ENCODE peak calls at places on chromosomes 1 and 21, in six cellular contexts. One of them, this sample, is unnamed.
A peak's percentile ranks its signal among the peaks of the same experiment; 100 is the strongest.

GRCh38 chr21:46001821-46002681 is 20.5 kb downstream of the COL6A1 start:
- DNase-seq in natural killer cell: peak; percentile 12
- DNase-seq in ACHN: no peak
- DNase-seq in PC-9: no peak
- DNase-seq in AG04450: no peak
- DNase-seq in lung: peak; percentile 26
- DNase-seq in this sample: no peak

GRCh38 chr1:147089457-147089856 is 82.8 kb downstream of the PRKAB2 start:
- DNase-seq in natural killer cell: no peak
- DNase-seq in ACHN: no peak
- DNase-seq in PC-9: no peak
- DNase-seq in AG04450: no peak
- DNase-seq in lung: no peak
- DNase-seq in this sample: no peak

GRCh38 chr1:3318329-3318728 is 136.1 kb upstream of the ARHGEF16 start:
- DNase-seq in natural killer cell: no peak
- DNase-seq in ACHN: no peak
- DNase-seq in PC-9: no peak
- DNase-seq in AG04450: no peak
- DNase-seq in lung: no peak
- DNase-seq in this sample: no peak

GRCh38 chr1:44919387-44919786 is 67.0 kb downstream of the EIF2B3 start:
- DNase-seq in natural killer cell: no peak
- DNase-seq in ACHN: no peak
- DNase-seq in PC-9: no peak
- DNase-seq in AG04450: no peak
- DNase-seq in lung: no peak
- DNase-seq in this sample: no peak

GRCh38 chr21:45629046-45629981 is 14.2 kb upstream of the PCBP3 start:
- DNase-seq in natural killer cell: no peak
- DNase-seq in ACHN: no peak
- DNase-seq in PC-9: no peak
- DNase-seq in AG04450: no peak
- DNase-seq in lung: no peak
- DNase-seq in this sample: no peak

GRCh38 chr1:12013317-12013588 is 6.0 kb upstream of the MIIP start:
- DNase-seq in natural killer cell: no peak
- DNase-seq in ACHN: no peak
- DNase-seq in PC-9: no peak
- DNase-seq in AG04450: no peak
- DNase-seq in lung: no peak
- DNase-seq in this sample: no peak

GRCh38 chr1:18817316-18817715 is 42.1 kb downstream of the TAS1R2 start:
- DNase-seq in natural killer cell: no peak
- DNase-seq in ACHN: no peak
- DNase-seq in PC-9: no peak
- DNase-seq in AG04450: no peak
- DNase-seq in lung: no peak
- DNase-seq in this sample: no peak

GRCh38 chr1:47192458-47193384 is 2.9 kb upstream of the PDZK1IP1 start:
- DNase-seq in natural killer cell: peak; percentile 57
- DNase-seq in ACHN: peak; percentile 73
- DNase-seq in PC-9: peak; percentile 57
- DNase-seq in AG04450: peak; percentile 32
- DNase-seq in lung: peak; percentile 81
- DNase-seq in this sample: peak; percentile 16

This sample was measured in T1000.